ENCODE peak calls at places on chromosomes 1 and 21, in eight cellular contexts. T is mammary epithelial cell, E is small intestine, Q is SK-N-SH, A is tibial artery, K is SJCRH30, V is PC-9, H is aorta. R is an unnamed sample.

GRCh38 chr1:182189535-182190066 is 128.1 kb upstream of the ZNF648 start:
- DNase-seq in A (no peak), K (no peak), V (no peak), H (no peak), T (no peak), E (no peak), Q (no peak), R (no peak)

GRCh38 chr1:93585059-93585966 is 96.3 kb downstream of the BCAR3 start:
- DNase-seq in H (peak), K (no peak), T (peak), Q (no peak), V (peak), E (peak), A (no peak), R (peak)

GRCh38 chr1:243343970-243344749 is 88.3 kb downstream of the SDCCAG8 start:
- DNase-seq in A (no peak), K (peak), Q (peak), H (no peak), E (peak), T (peak), V (peak), R (no peak)

GRCh38 chr1:84598846-84599741 is 24.9 kb upstream of the CTBS start:
- DNase-seq in K (no peak), Q (no peak), T (peak), H (no peak), V (peak), A (no peak), E (no peak), R (peak)

GRCh38 chr1:227136210-227136609 is 182.1 kb downstream of the CDC42BPA start:
- DNase-seq in V (no peak), A (no peak), Q (peak), K (no peak), H (no peak), E (no peak), T (no peak), R (peak)

GRCh38 chr1:31625180-31625514 is 7.7 kb downstream of the HCRTR1 start:
- DNase-seq in V (no peak), Q (no peak), T (no peak), A (no peak), H (no peak), K (no peak), E (no peak), R (no peak)

GRCh38 chr1:216937491-216937890 is 214.3 kb upstream of the ESRRG start:
- DNase-seq in V (no peak), E (no peak), H (no peak), Q (no peak), K (no peak), T (no peak), A (no peak), R (no peak)

GRCh38 chr1:5910276-5910620 is 82.0 kb downstream of the NPHP4 start:
- DNase-seq in Q (no peak), H (peak), A (no peak), V (no peak), T (no peak), E (no peak), K (no peak), R (no peak)

GRCh38 chr1:244394851-244395765 is 56.6 kb downstream of the ADSS2 start:
- DNase-seq in V (no peak), E (no peak), A (no peak), Q (no peak), K (peak), T (no peak), H (no peak), R (no peak)

GRCh38 chr21:31983120-31983519 is 110.3 kb downstream of the HUNK start:
- DNase-seq in H (no peak), V (no peak), T (no peak), E (no peak), K (no peak), Q (no peak), A (no peak), R (no peak)

GRCh38 chr1:236123563-236123962 is 18.8 kb upstream of the GPR137B start:
- DNase-seq in K (no peak), T (no peak), E (no peak), V (no peak), A (no peak), H (no peak), Q (no peak), R (no peak)

GRCh38 chr1:158933621-158934020 is 2.3 kb downstream of the PYHIN1 start:
- DNase-seq in Q (no peak), K (no peak), T (no peak), E (no peak), H (no peak), A (no peak), V (no peak), R (no peak)

GRCh38 chr1:246597340-246597739 is 31.1 kb downstream of the CNST start:
- DNase-seq in Q (no peak), T (peak), K (no peak), H (no peak), E (peak), V (peak), A (peak), R (peak)

GRCh38 chr1:229062135-229062534 is 208.8 kb upstream of the RAB4A start:
- DNase-seq in V (no peak), A (no peak), H (no peak), E (no peak), K (no peak), T (no peak), Q (no peak), R (no peak)

GRCh38 chr1:63878914-63879313 is 105.1 kb downstream of the ROR1 start:
- DNase-seq in Q (no peak), E (no peak), V (no peak), T (no peak), H (no peak), A (no peak), K (no peak), R (no peak)

GRCh38 chr21:44789880-44790279 is 11.7 kb downstream of the UBE2G2 start:
- DNase-seq in Q (no peak), V (no peak), E (no peak), K (no peak), A (no peak), T (peak), H (no peak), R (no peak)

GRCh38 chr1:168824418-168824817 is 95.4 kb upstream of the DPT start:
- DNase-seq in E (no peak), K (no peak), V (no peak), T (no peak), Q (no peak), H (no peak), A (no peak), R (no peak)

GRCh38 chr1:163772266-163772665 is 450.5 kb downstream of the NUF2 start:
- DNase-seq in K (no peak), A (no peak), E (no peak), T (no peak), H (no peak), Q (no peak), V (no peak), R (no peak)

GRCh38 chr1:207070811-207071210 is 17.7 kb downstream of the PFKFB2 start:
- DNase-seq in V (no peak), T (no peak), A (no peak), E (no peak), H (no peak), K (no peak), Q (no peak), R (no peak)

GRCh38 chr1:42240964-42241755 is 76.6 kb upstream of the GUCA2A start:
- DNase-seq in T (peak), A (no peak), Q (no peak), H (no peak), K (no peak), E (no peak), V (no peak), R (peak)

GRCh38 chr1:199303035-199303434 is 664.2 kb downstream of the PTPRC start:
- DNase-seq in T (no peak), K (no peak), A (no peak), Q (no peak), E (no peak), V (no peak), H (no peak), R (no peak)

GRCh38 chr1:190296453-190296852 is 181.2 kb downstream of the BRINP3 start:
- DNase-seq in V (no peak), T (no peak), H (no peak), E (no peak), A (no peak), Q (no peak), K (no peak), R (no peak)

GRCh38 chr1:29466258-29466657 is 229.9 kb downstream of the PTPRU start:
- DNase-seq in V (no peak), H (peak), A (no peak), T (no peak), E (no peak), K (no peak), Q (no peak), R (no peak)

GRCh38 chr21:14737922-14738321 is 191.8 kb upstream of the SAMSN1 start:
- DNase-seq in Q (peak), H (no peak), K (peak), E (peak), V (peak), A (no peak), T (peak), R (peak)

GRCh38 chr21:45427331-45428271 is 22.6 kb downstream of the COL18A1 start:
- DNase-seq in K (peak), V (peak), Q (no peak), A (peak), E (no peak), T (peak), H (peak), R (peak)

GRCh38 chr1:94142022-94142421 is 21.1 kb upstream of the ABCA4 start:
- DNase-seq in H (no peak), A (no peak), E (no peak), K (no peak), Q (no peak), T (no peak), V (no peak), R (no peak)

GRCh38 chr1:187110351-187110750 is 281.6 kb downstream of the PLA2G4A start:
- DNase-seq in Q (no peak), T (no peak), V (no peak), H (no peak), E (no peak), A (no peak), K (no peak), R (no peak)

GRCh38 chr1:160575112-160575664 is 4.1 kb downstream of the CD84 start:
- DNase-seq in Q (no peak), T (no peak), K (no peak), A (no peak), H (no peak), E (no peak), V (no peak), R (no peak)

GRCh38 chr1:158016651-158017335 is 23.3 kb downstream of the KIRREL1 start:
- DNase-seq in Q (no peak), T (peak), V (peak), H (no peak), K (peak), E (no peak), A (no peak), R (no peak)

GRCh38 chr1:18326171-18326950 is 154.4 kb upstream of the KLHDC7A start:
- DNase-seq in K (no peak), A (no peak), E (no peak), Q (no peak), T (no peak), H (peak), V (no peak), R (no peak)

GRCh38 chr1:61083799-61084385 is 1.5 kb downstream of the NFIA start:
- DNase-seq in E (no peak), V (no peak), K (peak), T (no peak), A (no peak), Q (no peak), H (no peak), R (no peak)

DNA sequence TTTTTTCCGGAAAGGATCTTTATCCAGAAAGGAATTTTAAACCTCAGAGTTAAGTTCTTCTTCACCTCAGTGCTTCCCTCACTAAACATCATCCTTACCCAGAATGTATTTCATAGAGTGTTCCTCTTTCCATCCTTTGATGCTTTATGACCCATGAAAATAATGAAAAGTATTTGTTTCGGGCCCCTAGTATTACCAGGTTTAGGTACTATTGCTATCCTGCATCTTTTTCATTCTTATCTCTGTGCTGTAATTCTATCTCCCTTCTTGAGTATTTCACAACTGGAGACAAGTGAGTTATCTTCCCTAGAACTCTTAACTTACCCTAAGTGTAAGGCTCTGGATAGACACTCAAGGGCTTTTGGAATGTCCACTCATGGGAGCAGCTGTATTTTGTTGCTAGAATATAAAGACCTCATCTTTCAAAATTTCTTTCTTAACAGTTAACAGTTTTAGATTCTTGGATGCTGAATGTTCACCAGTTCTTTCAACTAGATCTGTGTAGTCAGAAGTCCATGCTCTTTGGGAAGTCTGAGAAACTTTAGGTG is 26.2 kb downstream of the UCK2 start:
- DNase-seq in V (no peak), T (no peak), H (no peak), K (no peak), Q (no peak), A (no peak), E (no peak), R (no peak)
- H3K4me3 ChIP-seq in V (no peak), T (no peak), H (no peak), K (no peak), Q (no peak), A (no peak), E (no peak), R (no peak)

GRCh38 chr1:151535326-151536271 is 4.5 kb upstream of the TUFT1 start:
- DNase-seq in T (no peak), V (no peak), A (no peak), E (no peak), K (no peak), H (peak), Q (no peak), R (no peak)
- H3K27ac ChIP-seq in T (no peak), V (peak), A (no peak), E (no peak), K (no peak), H (no peak), Q (no peak), R (no peak)

GRCh38 chr1:10635992-10636391 is 160.5 kb downstream of the CASZ1 start:
- DNase-seq in A (no peak), T (peak), V (no peak), E (no peak), K (no peak), Q (peak), H (no peak), R (no peak)

GRCh38 chr1:10639301-10640078 is 157.0 kb downstream of the CASZ1 start:
- DNase-seq in V (no peak), T (no peak), A (no peak), E (no peak), Q (peak), H (no peak), K (no peak), R (no peak)

GRCh38 chr1:10638559-10639300 is 157.7 kb downstream of the CASZ1 start:
- DNase-seq in A (no peak), Q (no peak), E (no peak), V (no peak), K (no peak), H (no peak), T (no peak), R (no peak)

GRCh38 chr1:10637400-10637799 is 159.0 kb downstream of the CASZ1 start:
- DNase-seq in V (no peak), H (no peak), Q (peak), T (no peak), E (no peak), K (peak), A (no peak), R (no peak)

GRCh38 chr1:10637833-10638558 is 158.4 kb downstream of the CASZ1 start:
- DNase-seq in Q (no peak), T (no peak), K (peak), V (no peak), H (no peak), A (no peak), E (no peak), R (no peak)
- H3K4me3 ChIP-seq in Q (no peak), T (no peak), K (no peak), V (no peak), H (no peak), A (peak), E (no peak), R (no peak)

GRCh38 chr1:53660666-53661065 is 78.3 kb downstream of the GLIS1 start:
- DNase-seq in H (no peak), Q (no peak), T (no peak), E (no peak), A (no peak), V (no peak), K (no peak), R (no peak)
- H3K27ac ChIP-seq in H (no peak), Q (no peak), T (no peak), E (no peak), A (no peak), V (no peak), K (no peak), R (no peak)

DNA sequence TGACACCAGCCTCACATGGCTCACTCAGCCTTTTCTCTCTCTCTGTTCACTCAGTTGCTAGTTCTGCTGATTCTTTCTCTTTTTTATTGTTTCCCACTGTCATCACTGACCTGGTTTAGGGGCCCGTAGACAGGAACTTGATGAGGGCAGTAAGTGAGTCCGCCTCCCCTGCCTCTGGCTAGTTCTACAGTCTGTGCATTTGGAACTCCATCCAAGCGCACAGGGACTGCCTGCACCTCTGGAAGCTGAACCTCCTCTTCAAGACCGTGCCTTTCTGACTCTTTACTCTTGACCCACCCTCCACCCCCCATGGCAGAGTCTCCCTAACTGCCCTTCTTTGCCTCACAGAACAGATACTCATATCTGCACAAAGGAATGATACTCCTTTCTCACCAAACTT is 4.2 kb downstream of the TENT5C start:
- DNase-seq in E (no peak), A (no peak), H (no peak), T (no peak), V (no peak), K (no peak), Q (no peak), R (no peak)
- H3K4me3 ChIP-seq in E (no peak), A (no peak), H (no peak), T (no peak), V (no peak), K (no peak), Q (no peak), R (no peak)

GRCh38 chr1:58574816-58575215 is 2.2 kb downstream of the TACSTD2 start:
- DNase-seq in Q (no peak), A (no peak), H (no peak), V (no peak), T (peak), E (no peak), K (no peak), R (no peak)

GRCh38 chr1:58577676-58578073 is 623 bp upstream of the TACSTD2 start:
- DNase-seq in K (no peak), Q (no peak), T (no peak), E (no peak), V (no peak), H (no peak), A (no peak), R (no peak)

GRCh38 chr1:58573705-58574591 is 3.1 kb downstream of the TACSTD2 start:
- DNase-seq in A (no peak), E (no peak), Q (no peak), V (peak), K (no peak), H (no peak), T (peak), R (no peak)

GRCh38 chr1:58575831-58576726 is 973 bp downstream of the TACSTD2 start:
- DNase-seq in Q (no peak), E (no peak), K (no peak), V (no peak), T (peak), A (no peak), H (peak), R (no peak)

GRCh38 chr1:58576727-58577675 is at the start of gene TACSTD2:
- DNase-seq in A (peak), H (peak), V (peak), Q (no peak), K (no peak), E (peak), T (peak), R (no peak)
- H3K27ac ChIP-seq in A (peak), H (no peak), V (peak), Q (no peak), K (no peak), E (no peak), T (peak), R (no peak)

DNA sequence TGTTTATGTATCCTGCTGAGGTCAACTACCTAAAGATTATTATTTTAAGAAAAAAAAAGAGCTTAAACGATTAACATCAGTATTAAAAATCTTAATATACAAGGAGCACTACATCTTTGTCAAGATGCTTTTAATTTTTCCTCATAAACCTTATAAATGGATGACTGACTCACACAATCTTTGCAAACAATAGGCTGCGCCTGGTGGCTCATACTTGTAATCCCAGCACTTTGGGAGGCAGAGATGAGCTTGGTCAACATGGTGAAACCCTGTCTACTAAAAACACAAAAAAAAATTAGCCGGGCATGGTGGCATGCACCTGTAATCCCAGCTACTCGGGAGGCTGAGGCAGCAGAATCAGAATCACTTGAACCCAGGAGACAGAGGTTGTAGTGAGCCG is 1.7 kb downstream of the KHDC4 start:
- DNase-seq in A (no peak), V (peak), T (no peak), Q (no peak), K (no peak), H (no peak), E (no peak), R (no peak)
- H3K4me3 ChIP-seq in A (peak), V (peak), T (no peak), Q (peak), K (no peak), H (no peak), E (no peak), R (peak)

GRCh38 chr1:22236900-22237299 is 94.0 kb upstream of the WNT4 start:
- DNase-seq in A (no peak), V (no peak), T (no peak), E (no peak), K (no peak), Q (no peak), H (no peak), R (no peak)
- H3K27ac ChIP-seq in A (no peak), V (no peak), T (no peak), E (no peak), K (no peak), Q (no peak), H (no peak), R (no peak)

DNA sequence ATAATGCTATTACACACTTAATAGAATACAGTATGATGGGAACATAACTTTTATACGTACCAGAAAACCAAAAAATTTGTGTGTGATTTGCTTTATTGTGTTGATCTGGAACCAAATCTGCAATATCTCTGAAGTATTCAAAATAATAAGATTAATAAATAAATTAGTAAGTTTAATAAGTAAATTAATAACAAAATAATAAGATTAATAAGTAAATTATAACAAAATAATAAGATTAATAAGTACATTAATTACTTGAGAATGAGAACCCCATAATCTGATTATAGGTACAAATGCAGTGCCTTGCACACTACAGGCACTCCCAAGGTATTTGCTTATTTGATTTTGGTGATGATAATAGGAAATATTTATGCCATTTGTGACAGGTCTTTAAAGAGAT is 267.4 kb downstream of the ZNF326 start:
- DNase-seq in T (no peak), E (no peak), A (no peak), K (no peak), Q (no peak), H (no peak), V (no peak), R (no peak)
- H3K4me3 ChIP-seq in T (no peak), E (no peak), A (no peak), K (no peak), Q (no peak), H (no peak), V (no peak), R (no peak)

GRCh38 chr1:153680120-153680403 is 1.6 kb downstream of the NPR1 start:
- DNase-seq in V (no peak), Q (no peak), T (no peak), E (no peak), H (no peak), K (no peak), A (no peak), R (no peak)

GRCh38 chr1:153678519-153679336 is at the start of gene NPR1:
- DNase-seq in A (peak), H (peak), V (no peak), E (no peak), T (peak), Q (peak), K (peak), R (no peak)

GRCh38 chr1:153679337-153680119 is 1.0 kb downstream of the NPR1 start:
- DNase-seq in H (peak), A (no peak), K (no peak), Q (peak), E (no peak), V (no peak), T (no peak), R (no peak)

GRCh38 chr1:153682730-153683129 is 4.2 kb downstream of the NPR1 start:
- DNase-seq in T (no peak), V (no peak), E (no peak), H (no peak), Q (no peak), K (no peak), A (no peak), R (no peak)

GRCh38 chr1:153677718-153678518 is 570 bp upstream of the NPR1 start:
- DNase-seq in V (no peak), H (peak), Q (peak), E (peak), A (peak), T (peak), K (peak), R (peak)
- H3K27ac ChIP-seq in V (no peak), H (peak), Q (no peak), E (no peak), A (peak), T (no peak), K (no peak), R (no peak)

R was measured in brain microvascular endothelial cell.